ENCODE peak calls at places on chromosome 18, in seven cellular contexts. J is stimulated activated CD4-positive, alpha-beta T cell treated with anti-CD3 and anti-CD28 coated beads, TNF-alpha, amount 100 ng/mL, for 1 hour; X is CD8-positive, alpha-beta T cell; F is dermis microvascular lymphatic vessel endothelial cell; W is type B pancreatic cell; B is putamen; V is COR-L47. D is an unnamed sample.

GRCh38 chr18:58057291-58057965 is 13.4 kb downstream of the NEDD4L start:
- DNase-seq in J (no peak), X (no peak), F (no peak), W (no peak), B (no peak), V (peak; percentile 80), D (no peak)

GRCh38 chr18:39198376-39198775 is 1632.8 kb upstream of the CELF4 start:
- DNase-seq in J (no peak), X (no peak), F (no peak), W (no peak), B (peak; percentile 46), V (no peak), D (no peak)

GRCh38 chr18:9612215-9612830 is 2.0 kb downstream of the PPP4R1 start:
- DNase-seq in J (peak; percentile 19), X (no peak), F (peak; percentile 43), W (no peak), B (peak; percentile 29), V (peak; percentile 66), D (peak; percentile 41)

GRCh38 chr18:28175930-28176673 is 828 bp downstream of the CDH2 start:
- DNase-seq in J (no peak), X (no peak), F (no peak), W (no peak), B (peak; percentile 51), V (peak; percentile 57), D (no peak)

GRCh38 chr18:55343396-55344073 is 244.5 kb downstream of the TCF4 start:
- DNase-seq in J (no peak), X (no peak), F (no peak), W (no peak), B (no peak), V (peak; percentile 52), D (no peak)

GRCh38 chr18:48330016-48330991 is 78.9 kb downstream of the ZBTB7C start:
- DNase-seq in J (no peak), X (no peak), F (no peak), W (no peak), B (no peak), V (no peak), D (no peak)

GRCh38 chr18:77112161-77112801 is 20.3 kb downstream of the MBP start:
- DNase-seq in J (no peak), X (no peak), F (no peak), W (no peak), B (no peak), V (no peak), D (no peak)

GRCh38 chr18:35871337-35871736 is 101.1 kb upstream of the RMP24 start:
- DNase-seq in J (no peak), X (no peak), F (no peak), W (no peak), B (no peak), V (no peak), D (no peak)

GRCh38 chr18:10497350-10497749 is 28.5 kb upstream of the NAPG start:
- DNase-seq in J (no peak), X (no peak), F (no peak), W (no peak), B (no peak), V (no peak), D (no peak)

GRCh38 chr18:13460946-13461345 is 242.4 kb downstream of the LDLRAD4 start:
- DNase-seq in J (no peak), X (no peak), F (no peak), W (no peak), B (no peak), V (no peak), D (no peak)